ENCODE peak calls at places on chromosomes 4 and X, in eight cellular contexts. J is hepatic stellate cell; V is T-helper 2 cell; S is mucosa of gallbladder; X is CD8-positive, alpha-beta memory T cell; O is fibroblast of mammary gland; G is epithelial cell of esophagus; C is activated effector memory CD4-positive, alpha-beta T cell treated with Interleukin-2 at 50 U/mL for 16 hours. U is an unnamed sample.

GRCh38 chr4:83138979-83139378 is 24.4 kb upstream of the PLAC8 start:
- DNase-seq in O (no peak), V (no peak), X (peak; percentile 48), G (no peak), S (no peak), J (no peak), C (no peak), U (no peak)

GRCh38 chr4:61406677-61407076 is 206.6 kb downstream of the ADGRL3 start:
- DNase-seq in G (no peak), V (no peak), J (no peak), X (no peak), S (no peak), O (no peak), C (no peak), U (no peak)

GRCh38 chr4:86972997-86973396 is 38.2 kb downstream of the AFF1 start:
- DNase-seq in G (peak; percentile 88), X (no peak), O (no peak), S (peak; percentile 62), C (no peak), J (no peak), V (no peak), U (no peak)

GRCh38 chrX:12497832-12498591 is 293.2 kb upstream of the PRPS2 start:
- DNase-seq in C (no peak), J (no peak), O (no peak), G (no peak), V (no peak), S (no peak), X (no peak), U (no peak)

GRCh38 chr4:132123870-132124623 is 1025.0 kb upstream of the PCDH10 start:
- DNase-seq in V (no peak), C (no peak), S (no peak), G (peak; percentile 14), J (no peak), O (peak; percentile 50), X (no peak), U (no peak)

GRCh38 chr4:78644744-78645330 is 93.3 kb downstream of the ANXA3 start:
- DNase-seq in C (peak; percentile 9), G (peak; percentile 90), J (peak; percentile 45), X (peak; percentile 8), O (peak; percentile 90), V (no peak), S (peak; percentile 72), U (no peak)

GRCh38 chr4:114673306-114673705 is 74.7 kb downstream of the UGT8 start:
- DNase-seq in S (no peak), J (no peak), C (no peak), X (no peak), O (no peak), V (no peak), G (no peak), U (no peak)

GRCh38 chrX:154467556-154467955 is 9.5 kb downstream of the PLXNA3 start:
- DNase-seq in V (no peak), C (no peak), G (no peak), X (no peak), O (no peak), J (no peak), S (no peak), U (no peak)

GRCh38 chr4:166318810-166319525 is 445.9 kb downstream of the TLL1 start:
- DNase-seq in X (no peak), S (no peak), V (no peak), G (peak; percentile 81), C (no peak), O (peak; percentile 84), J (peak; percentile 8), U (no peak)

GRCh38 chr4:51909236-51909703 is 66.3 kb downstream of the DCUN1D4 start:
- DNase-seq in C (no peak), G (no peak), O (no peak), X (no peak), J (no peak), S (peak; percentile 83), V (no peak), U (no peak)

GRCh38 chrX:106933538-106933961 is 13.3 kb downstream of the CLDN2 start:
- DNase-seq in O (no peak), V (no peak), S (peak; percentile 54), X (no peak), J (no peak), C (no peak), G (no peak), U (no peak)

GRCh38 chr4:186820371-186820990 is 96.8 kb upstream of the FAT1 start:
- DNase-seq in S (peak; percentile 45), G (no peak), X (no peak), J (peak; percentile 35), C (no peak), O (peak; percentile 47), V (no peak), U (no peak)

GRCh38 chr4:35966558-35966957 is 277.8 kb downstream of the ARAP2 start:
- DNase-seq in O (no peak), V (no peak), X (no peak), C (no peak), G (no peak), J (no peak), S (no peak), U (no peak)

GRCh38 chr4:37981844-37982720 is 21.9 kb downstream of the PTTG2 start:
- DNase-seq in O (no peak), V (no peak), G (no peak), X (no peak), J (peak; percentile 52), C (no peak), S (no peak), U (no peak)

GRCh38 chrX:20029728-20030127 is 38.9 kb upstream of the BCLAF3 start:
- DNase-seq in G (peak; percentile 23), J (no peak), S (peak; percentile 88), V (no peak), X (no peak), O (no peak), C (no peak), U (no peak)

GRCh38 chrX:83997781-83998180 is 136.8 kb downstream of the CYLC1 start:
- DNase-seq in J (no peak), S (no peak), O (no peak), V (no peak), X (no peak), G (no peak), C (no peak), U (no peak)

GRCh38 chr4:169345207-169345788 is 74.5 kb upstream of the SH3RF1 start:
- DNase-seq in X (no peak), S (no peak), J (peak; percentile 14), C (no peak), O (peak; percentile 96), G (peak; percentile 89), V (no peak), U (peak; percentile 70)

GRCh38 chrX:1529328-1529727 is 7.7 kb downstream of the P2RY8 start:
- DNase-seq in S (no peak), X (no peak), V (no peak), O (no peak), C (no peak), G (no peak), J (no peak), U (no peak)

GRCh38 chrX:100946521-100946920 is 17.8 kb upstream of the XKRX start:
- DNase-seq in X (no peak), C (no peak), G (no peak), O (no peak), J (no peak), V (no peak), S (no peak), U (no peak)